ENCODE peak calls at places on chromosomes 11 and 22, in four cellular contexts. V is activated CD8-positive, alpha-beta memory T cell treated with anti-CD3 and anti-CD28 coated beads, Interleukin-2, amount 10 ng/mL, durations not matched to agents 7 days and 5 days; P is T-cell; W is stimulated activated naive B cell treated with anti-CD40 and anti-IgM and Interleukin-4, amounts not matched to agents 10 μg/mL and 1 μg/mL and 100 μg/mL, for 72 hours. C is an unnamed sample.

GRCh38 chr11:59025097-59025496 is 61.0 kb upstream of the GLYATL1B start:
- ATAC-seq in W (no peak), P (no peak), V (no peak), C (no peak)

GRCh38 chr11:85923455-85923854 is 68.3 kb downstream of the CCDC83 start:
- ATAC-seq in P (no peak), W (no peak), V (no peak), C (no peak)

GRCh38 chr11:10382518-10382917 is 72.5 kb upstream of the AMPD3 start:
- ATAC-seq in P (no peak), V (peak; percentile 27), W (peak; percentile 51), C (peak; percentile 50)

GRCh38 chr11:44601471-44602370 is 36.3 kb downstream of the CD82 start:
- ATAC-seq in V (no peak), W (peak; percentile 77), P (no peak), C (peak; percentile 82)

GRCh38 chr11:61356701-61357100 is 5.0 kb downstream of the CYB561A3 start:
- ATAC-seq in W (peak; percentile 55), V (no peak), P (no peak), C (peak; percentile 73)

GRCh38 chr11:126456783-126457542 is 101.5 kb downstream of the ST3GAL4 start:
- ATAC-seq in V (no peak), W (no peak), P (no peak), C (no peak)

GRCh38 chr22:16915711-16916110 is 90.5 kb upstream of the XKR3 start:
- ATAC-seq in W (no peak), V (peak; percentile 77), P (no peak), C (no peak)

GRCh38 chr11:32411937-32412615 is 23.3 kb downstream of the WT1 start:
- ATAC-seq in P (no peak), W (no peak), V (no peak), C (no peak)

GRCh38 chr11:68424101-68424632 is 36.4 kb upstream of the PPP6R3 start:
- ATAC-seq in W (no peak), P (no peak), V (no peak), C (no peak)

GRCh38 chr22:44783581-44783980 is 31.2 kb downstream of the ARHGAP8 start:
- ATAC-seq in V (no peak), P (no peak), W (no peak), C (no peak)

GRCh38 chr11:26286472-26287066 is 45.4 kb upstream of the ANO3 start:
- ATAC-seq in V (no peak), P (no peak), W (no peak), C (no peak)

GRCh38 chr11:85844439-85845051 is 10.6 kb upstream of the CCDC83 start:
- ATAC-seq in P (no peak), W (no peak), V (peak; percentile 49), C (no peak)

GRCh38 chr11:69640995-69641581 is at the start of gene CCND1:
- ATAC-seq in W (peak; percentile 44), P (no peak), V (no peak), C (peak; percentile 57)

GRCh38 chr11:74444173-74444832 is 23.0 kb downstream of the KCNE3 start:
- ATAC-seq in W (no peak), P (no peak), V (no peak), C (no peak)

GRCh38 chr11:19455731-19456130 is 215.0 kb upstream of the E2F8 start:
- ATAC-seq in P (no peak), W (no peak), V (no peak), C (no peak)

GRCh38 chr11:118234833-118235232 is 10.0 kb upstream of the JAML start:
- ATAC-seq in W (no peak), V (no peak), P (no peak), C (no peak)

C was measured in stimulated activated memory B cell treated with anti-CD40 and anti-IgM and Interleukin-4, amounts not matched to agents 10 μg/mL and 1 μg/mL and 100 μg/mL, for 72 hours.